ENCODE peak calls at places on chromosomes 4 and X, in five cellular contexts. W, X, C, N and E are unnamed samples.
A peak's percentile ranks its signal among the peaks of the same experiment; 100 is the strongest.

GRCh38 chr4:150746156-150746555 is 164.2 kb downstream of the MAB21L2 start:
- DNase-seq in W (no peak), X (no peak), C (peak; percentile 7), N (no peak), E (no peak)

GRCh38 chr4:74123065-74123728 is 24.2 kb upstream of the CXCL2 start:
- DNase-seq in W (no peak), X (no peak), C (no peak), N (peak; percentile 86), E (no peak)

GRCh38 chrX:40127052-40127451 is 29.3 kb upstream of the BCOR start:
- DNase-seq in W (no peak), X (no peak), C (no peak), N (no peak), E (no peak)

GRCh38 chr4:54333657-54334056 is 104.6 kb downstream of the PDGFRA start:
- DNase-seq in W (no peak), X (no peak), C (no peak), N (no peak), E (no peak)

GRCh38 chr4:84939111-84939510 is 27.4 kb downstream of the WDFY3 start:
- DNase-seq in W (no peak), X (no peak), C (no peak), N (no peak), E (no peak)

GRCh38 chrX:56994375-56995270 is 718 bp downstream of the SPIN3 start:
- DNase-seq in W (no peak), X (no peak), C (no peak), N (no peak), E (no peak)

GRCh38 chrX:154091678-154092077 is 5.8 kb downstream of the MECP2 start:
- DNase-seq in W (no peak), X (no peak), C (no peak), N (no peak), E (peak; percentile 76)

GRCh38 chrX:72037601-72038000 is 94.1 kb downstream of the RTL5 start:
- DNase-seq in W (no peak), X (no peak), C (no peak), N (no peak), E (no peak)

GRCh38 chr4:105710012-105710600 is 1.5 kb downstream of the GSTCD start:
- DNase-seq in W (no peak), X (no peak), C (no peak), N (no peak), E (no peak)

GRCh38 chrX:69615779-69616519 is at the start of gene EDA:
- DNase-seq in W (peak; percentile 54), X (peak; percentile 24), C (no peak), N (peak; percentile 43), E (peak; percentile 91)

GRCh38 chrX:119784747-119785446 is 6.5 kb downstream of the RPL39 start:
- DNase-seq in W (peak; percentile 33), X (no peak), C (no peak), N (no peak), E (peak; percentile 60)
- TF ChIP-seq CTCF in W (peak; percentile 90), X (no peak), C (peak; percentile 59), N (peak; percentile 69), E (peak; percentile 42)

GRCh38 chrX:26442340-26442739 is 226.4 kb downstream of the MAGEB5 start:
- DNase-seq in W (no peak), X (no peak), C (no peak), N (peak; percentile 40), E (no peak)
- TF ChIP-seq CTCF in W (no peak), X (no peak), C (peak; percentile 52), N (peak; percentile 64), E (no peak)

DNA sequence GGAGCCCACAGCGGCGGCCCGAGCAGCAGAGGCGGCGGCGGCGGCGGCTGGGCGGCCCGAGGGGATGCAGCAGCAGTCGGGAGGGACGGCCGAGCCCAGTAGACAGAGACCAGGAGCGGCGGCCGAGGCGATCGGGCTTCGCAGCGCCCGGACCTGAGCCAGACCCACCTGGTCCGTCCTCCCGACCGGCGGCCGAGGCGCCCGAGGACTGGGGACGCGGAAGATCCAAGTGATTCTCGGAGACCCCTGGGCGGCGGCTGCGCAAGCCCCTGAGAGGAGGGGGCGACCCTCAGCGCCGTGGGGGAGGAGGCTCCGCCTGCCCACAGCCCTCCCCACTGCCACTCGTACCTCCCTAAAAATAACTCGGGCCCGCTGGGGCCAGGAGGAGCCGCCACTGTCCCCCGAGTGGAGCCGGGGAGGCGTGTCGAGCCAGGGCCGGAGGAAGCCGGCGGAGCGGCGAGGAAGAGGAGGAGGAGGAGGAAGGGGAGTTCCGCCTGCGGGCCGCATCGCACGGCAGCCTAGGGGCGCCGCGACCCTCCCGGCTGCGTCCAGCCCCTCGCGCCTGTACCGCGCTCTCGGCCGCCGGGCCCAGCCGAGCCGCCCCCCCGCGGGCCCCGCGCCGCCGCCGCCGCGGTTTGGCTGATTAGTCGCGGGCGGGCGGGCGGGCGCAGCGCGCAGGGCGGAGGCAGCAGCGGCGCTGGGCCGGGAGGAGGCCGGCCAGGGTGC is 690 bp downstream of the RAPGEF2 start:
- DNase-seq in W (peak; percentile 53), X (peak; percentile 5), C (no peak), N (peak; percentile 18), E (peak; percentile 81)
- TF ChIP-seq CTCF in W (no peak), X (no peak), C (no peak), N (no peak), E (no peak)

GRCh38 chr4:24089831-24090531 is 200.1 kb upstream of the PPARGC1A start:
- DNase-seq in W (no peak), X (no peak), C (peak; percentile 59), N (peak; percentile 25), E (no peak)
- TF ChIP-seq CTCF in W (no peak), X (no peak), C (peak; percentile 12), N (peak; percentile 41), E (no peak)

GRCh38 chrX:138745215-138745614 is 33.7 kb upstream of the FGF13 start:
- DNase-seq in W (no peak), X (no peak), C (no peak), N (peak; percentile 57), E (no peak)

DNA sequence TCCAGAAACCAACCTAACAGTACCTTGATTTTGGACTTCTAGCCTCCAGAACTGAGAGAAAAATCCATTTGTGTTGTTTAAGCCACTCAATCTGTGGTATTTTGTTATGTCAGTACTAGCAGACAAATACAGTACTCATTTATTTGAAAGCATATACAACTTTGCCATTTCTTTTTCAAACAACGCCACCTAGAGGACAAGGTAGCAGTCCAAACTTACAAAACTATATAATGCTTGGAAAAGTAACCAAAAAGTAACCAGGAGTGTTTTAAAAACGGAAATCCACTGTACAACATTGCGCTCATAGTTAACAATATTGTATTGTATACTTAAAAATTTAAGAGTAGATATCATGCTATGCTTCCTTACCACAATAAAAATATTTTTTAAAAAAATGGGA is 37.0 kb upstream of the FGF13 start:
- DNase-seq in W (no peak), X (no peak), C (no peak), N (no peak), E (no peak)
- TF ChIP-seq CTCF in W (peak; percentile 55), X (peak; percentile 25), C (peak; percentile 35), N (peak; percentile 47), E (peak; percentile 43)

GRCh38 chr4:19969492-19969891 is 282.2 kb upstream of the SLIT2 start:
- DNase-seq in W (no peak), X (no peak), C (no peak), N (no peak), E (no peak)
- TF ChIP-seq CTCF in W (no peak), X (no peak), C (peak; percentile 41), N (peak; percentile 61), E (no peak)

GRCh38 chr4:47462799-47463234 is 685 bp downstream of the COMMD8 start:
- DNase-seq in W (no peak), X (no peak), C (no peak), N (no peak), E (no peak)

GRCh38 chr4:47466061-47466785 is 2.7 kb upstream of the COMMD8 start:
- DNase-seq in W (no peak), X (no peak), C (no peak), N (no peak), E (no peak)

GRCh38 chr4:47465008-47465407 is 1.5 kb upstream of the COMMD8 start:
- DNase-seq in W (peak; percentile 67), X (no peak), C (no peak), N (no peak), E (no peak)

GRCh38 chr4:47468686-47469365 is 5.3 kb upstream of the COMMD8 start:
- DNase-seq in W (no peak), X (no peak), C (no peak), N (peak; percentile 52), E (no peak)

DNA sequence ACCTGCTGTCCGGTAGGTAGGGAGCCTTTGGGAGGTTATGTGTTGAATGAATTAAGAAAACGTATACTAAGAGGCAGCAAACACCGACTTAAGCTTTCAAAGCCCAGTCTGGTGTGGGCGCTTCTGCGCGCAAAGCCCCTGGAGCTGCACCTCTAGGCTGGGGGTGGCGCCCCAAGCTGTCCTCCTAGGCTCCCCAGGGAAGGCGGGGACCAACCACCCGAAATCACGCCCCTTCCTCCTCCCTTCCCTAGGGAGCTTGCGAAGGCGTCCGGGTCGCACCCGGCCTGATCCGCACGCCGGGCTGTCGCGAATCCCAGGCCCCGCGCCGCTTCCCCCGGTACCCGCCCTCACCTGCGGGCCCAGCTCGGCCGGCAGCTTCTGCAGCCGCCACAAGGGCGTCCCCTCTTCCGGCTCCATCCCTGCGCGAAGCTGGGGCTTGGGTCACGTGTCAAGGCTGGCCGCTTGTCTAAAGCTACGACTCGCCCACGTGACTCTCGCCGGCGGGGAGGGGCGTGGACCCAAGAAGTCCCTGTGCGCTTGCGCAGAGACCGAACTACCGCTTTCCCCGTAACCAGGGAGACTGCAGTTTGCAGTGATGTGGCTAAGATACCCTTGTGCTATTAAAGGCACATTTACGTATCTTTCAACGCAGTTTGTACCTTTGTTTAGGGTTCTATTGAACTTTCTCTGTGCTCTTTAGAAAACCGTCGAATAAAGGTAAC is at the start of gene COMMD8:
- DNase-seq in W (peak; percentile 98), X (peak; percentile 94), C (peak; percentile 90), N (peak; percentile 98), E (peak; percentile 98)
- TF ChIP-seq CTCF in W (no peak), X (peak; percentile 48), C (peak; percentile 32), N (peak; percentile 49), E (peak; percentile 41)